ENCODE peak calls at places on chromosomes 1 and 21, in eight cellular contexts. W, O, A, N, M, Q, H and I are unnamed samples.

GRCh38 chr1:182206628-182207239 is 145.2 kb upstream of the ZNF648 start:
- DNase-seq in W (peak; percentile 37), O (peak; percentile 4), A (peak; percentile 83), N (peak; percentile 64), M (peak; percentile 92), Q (peak; percentile 69), H (peak; percentile 38), I (no peak)

GRCh38 chr21:45322960-45323461 is 35.3 kb upstream of the POFUT2 start:
- DNase-seq in W (no peak), O (peak; percentile 87), A (peak; percentile 75), N (peak; percentile 60), M (peak; percentile 83), Q (peak; percentile 19), H (no peak), I (no peak)

GRCh38 chr1:225360119-225360518 is 67.7 kb downstream of the LBR start:
- DNase-seq in W (no peak), O (no peak), A (no peak), N (no peak), M (no peak), Q (no peak), H (no peak), I (no peak)

GRCh38 chr1:173175514-173176146 is 31.5 kb downstream of the TNFSF4 start:
- DNase-seq in W (no peak), O (no peak), A (no peak), N (no peak), M (no peak), Q (no peak), H (no peak), I (no peak)

GRCh38 chr1:207866471-207867135 is 44.3 kb downstream of the CD34 start:
- DNase-seq in W (peak; percentile 45), O (no peak), A (peak; percentile 89), N (no peak), M (peak; percentile 74), Q (peak; percentile 45), H (no peak), I (no peak)

GRCh38 chr1:19563336-19564097 is 78.2 kb upstream of the CAPZB start:
- DNase-seq in W (no peak), O (peak; percentile 94), A (peak; percentile 59), N (peak; percentile 69), M (peak; percentile 82), Q (peak; percentile 67), H (peak; percentile 27), I (no peak)

GRCh38 chr1:39393645-39394044 is 97.8 kb upstream of the BMP8A start:
- DNase-seq in W (no peak), O (peak; percentile 32), A (no peak), N (no peak), M (no peak), Q (no peak), H (no peak), I (no peak)

GRCh38 chr1:151782741-151783140 is 7.6 kb downstream of the TDRKH start:
- DNase-seq in W (no peak), O (no peak), A (no peak), N (no peak), M (no peak), Q (no peak), H (no peak), I (peak; percentile 52)

GRCh38 chr1:78649628-78650027 is at the start of gene IFI44:
- DNase-seq in W (no peak), O (peak; percentile 72), A (peak; percentile 86), N (peak; percentile 75), M (peak; percentile 85), Q (peak; percentile 84), H (peak; percentile 90), I (peak; percentile 53)

GRCh38 chr21:31396399-31396798 is 52.3 kb upstream of the TIAM1 start:
- DNase-seq in W (no peak), O (no peak), A (no peak), N (no peak), M (no peak), Q (no peak), H (no peak), I (no peak)

GRCh38 chr1:178498896-178499675 is 2.3 kb upstream of the CLEC20A start:
- DNase-seq in W (no peak), O (peak; percentile 65), A (no peak), N (no peak), M (no peak), Q (no peak), H (no peak), I (no peak)

GRCh38 chr1:20867847-20868246 is 80.7 kb upstream of the HP1BP3 start:
- DNase-seq in W (no peak), O (no peak), A (no peak), N (no peak), M (no peak), Q (no peak), H (no peak), I (peak; percentile 21)

GRCh38 chr1:155499953-155500621 is 62.5 kb downstream of the ASH1L start:
- DNase-seq in W (no peak), O (peak; percentile 18), A (no peak), N (no peak), M (no peak), Q (no peak), H (no peak), I (peak; percentile 7)

GRCh38 chr1:143497374-143497747 is 474.4 kb downstream of the FAM72C start:
- DNase-seq in W (no peak), O (no peak), A (no peak), N (peak; percentile 13), M (no peak), Q (peak; percentile 5), H (peak; percentile 17), I (no peak)

DNA sequence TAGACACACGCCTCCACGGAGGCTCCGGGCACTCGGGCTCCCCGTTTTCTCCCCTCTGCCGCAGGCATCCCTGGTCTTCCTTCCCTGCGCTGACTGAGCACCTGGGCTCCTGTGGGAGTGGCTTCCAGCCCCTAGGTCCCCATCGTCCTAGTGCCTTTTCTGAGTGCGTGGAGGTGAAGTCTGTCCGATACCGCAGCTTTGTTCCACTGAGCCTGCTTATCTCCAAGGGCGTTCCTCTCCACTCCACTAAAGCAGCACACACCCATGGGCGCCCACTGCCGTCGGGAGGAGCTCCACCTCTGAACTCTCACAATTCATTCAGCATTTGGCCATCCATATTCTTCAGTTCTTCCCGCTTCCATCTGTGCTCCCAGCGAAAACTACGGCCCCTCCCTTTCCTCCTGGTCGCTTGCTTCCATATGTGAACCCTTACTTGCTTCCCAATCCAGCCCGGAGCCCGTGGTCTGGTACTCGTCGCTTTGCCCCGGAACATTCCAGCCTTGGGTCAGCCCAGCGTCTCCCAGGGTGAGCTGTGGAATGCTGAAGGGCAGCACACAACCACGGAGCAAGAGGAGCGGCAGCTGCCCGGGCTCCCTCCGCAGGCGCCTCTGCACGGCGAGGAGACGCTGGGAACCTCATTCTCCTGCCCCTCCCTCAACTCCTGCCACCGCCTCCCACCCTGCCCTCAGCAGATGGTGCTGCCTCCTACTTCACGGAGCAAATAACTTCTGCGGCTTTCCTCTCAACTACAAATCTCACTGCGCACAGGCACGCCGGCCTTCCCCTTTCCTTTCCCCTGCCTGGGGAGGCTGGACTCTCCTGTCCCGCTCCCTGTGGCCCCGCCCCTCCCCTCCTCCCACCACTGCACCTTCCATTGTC is 27.5 kb downstream of the ATP8B2 start:
- DNase-seq in W (peak; percentile 87), O (no peak), A (peak; percentile 50), N (peak; percentile 70), M (peak; percentile 46), Q (peak; percentile 44), H (peak; percentile 66), I (peak; percentile 32)
- TF ChIP-seq CTCF in W (peak; percentile 46), O (no peak), A (no peak), N (no peak), M (peak; percentile 5), Q (no peak), H (no peak), I (peak; percentile 17)

GRCh38 chr1:109806733-109807397 is 43.1 kb upstream of the EPS8L3 start:
- DNase-seq in W (no peak), O (no peak), A (no peak), N (no peak), M (no peak), Q (no peak), H (peak; percentile 21), I (no peak)

GRCh38 chr1:109805486-109806180 is 41.9 kb upstream of the EPS8L3 start:
- DNase-seq in W (no peak), O (no peak), A (no peak), N (no peak), M (no peak), Q (no peak), H (peak; percentile 61), I (no peak)

GRCh38 chr1:109802901-109803561 is 39.3 kb upstream of the EPS8L3 start:
- DNase-seq in W (peak; percentile 31), O (no peak), A (no peak), N (no peak), M (no peak), Q (no peak), H (peak; percentile 19), I (no peak)

GRCh38 chr1:109803901-109804331 is 40.2 kb upstream of the EPS8L3 start:
- DNase-seq in W (no peak), O (peak; percentile 92), A (no peak), N (no peak), M (no peak), Q (no peak), H (peak; percentile 17), I (no peak)

GRCh38 chr1:109804660-109805059 is 40.9 kb upstream of the EPS8L3 start:
- DNase-seq in W (no peak), O (no peak), A (no peak), N (no peak), M (no peak), Q (no peak), H (no peak), I (no peak)
- H3K4me1 ChIP-seq in W (peaks cover 20% of the 10 kb centered on the region), O (peaks cover 32% of the 10 kb centered on the region), A (no peaks in the 10 kb centered on the region), N (peaks cover 24% of the 10 kb centered on the region), M (no peaks in the 10 kb centered on the region), Q (peaks cover 40% of the 10 kb centered on the region), H (peaks cover 41% of the 10 kb centered on the region), I (no peaks in the 10 kb centered on the region)

GRCh38 chr1:117616356-117616755 is 10.5 kb downstream of the TENT5C start:
- DNase-seq in W (no peak), O (no peak), A (no peak), N (no peak), M (no peak), Q (no peak), H (peak; percentile 70), I (no peak)
- H3K27ac ChIP-seq in W (no peak overlapping the region), O (no peak overlapping the region), A (no peak overlapping the region), N (no peak overlapping the region), M (no peak overlapping the region), Q (no peak overlapping the region), H (no peak overlapping the region), I (no peak overlapping the region)

DNA sequence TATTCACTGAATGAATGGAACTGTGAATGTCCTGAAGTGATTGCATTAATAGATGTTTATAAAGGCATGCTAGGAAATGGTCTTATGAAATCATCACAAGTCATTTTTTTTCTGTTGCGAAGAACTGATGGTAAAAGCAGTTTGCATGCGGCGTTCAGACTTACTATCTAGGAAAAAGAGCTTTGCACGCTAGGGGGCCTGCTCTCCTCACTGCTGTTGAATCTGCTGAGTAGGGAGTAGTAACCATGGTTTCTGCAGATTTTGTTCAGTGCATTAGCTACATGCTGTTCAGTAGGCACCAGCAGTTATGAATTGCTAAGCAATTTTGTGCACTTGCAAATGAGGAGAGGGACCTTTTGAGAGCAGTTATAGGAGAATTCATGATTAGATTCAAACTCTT is 57.9 kb downstream of the CENPF start:
- DNase-seq in W (no peak), O (peak; percentile 82), A (no peak), N (no peak), M (peak; percentile 43), Q (no peak), H (peak; percentile 46), I (no peak)
- TF ChIP-seq CTCF in W (peak; percentile 14), O (peak; percentile 83), A (no peak), N (peak; percentile 43), M (peak; percentile 7), Q (peak; percentile 50), H (no peak), I (peak; percentile 52)

GRCh38 chr1:16076871-16077250 is 3.4 kb upstream of the FAM131C start:
- DNase-seq in W (no peak), O (peak; percentile 83), A (no peak), N (no peak), M (peak; percentile 17), Q (peak; percentile 45), H (no peak), I (peak; percentile 60)
- H3K4me1 ChIP-seq in W (peaks cover 35% of the 10 kb centered on the region), O (peaks cover 31% of the 10 kb centered on the region), A (peaks cover 4% of the 10 kb centered on the region), N (peaks cover 15% of the 10 kb centered on the region), M (peaks cover 1% of the 10 kb centered on the region), Q (peaks cover 64% of the 10 kb centered on the region), H (peaks cover 41% of the 10 kb centered on the region), I (peaks cover 9% of the 10 kb centered on the region)